ENCODE peak calls at places on chromosomes 12 and 14, in nine cellular contexts. P, O, B, C, J, N, M, Z and I are unnamed samples.

GRCh38 chr12:53289891-53290290 is 5.5 kb upstream of the PFDN5 start:
- DNase-seq in P (no peak), O (no peak), B (no peak), C (no peak), J (no peak), N (no peak), M (no peak), Z (peak), I (no peak)

GRCh38 chr14:55514819-55515470 is 65.1 kb upstream of the KTN1 start:
- DNase-seq in P (peak), O (no peak), B (no peak), C (no peak), J (peak), N (no peak), M (peak), Z (peak), I (no peak)

GRCh38 chr14:61395115-61395725 is 73.8 kb downstream of the PRKCH start:
- DNase-seq in P (no peak), O (no peak), B (no peak), C (peak), J (no peak), N (no peak), M (no peak), Z (no peak), I (no peak)

GRCh38 chr12:10362828-10363664 is 26.8 kb downstream of the KLRK1 start:
- DNase-seq in P (peak), O (no peak), B (no peak), C (no peak), J (no peak), N (no peak), M (peak), Z (no peak), I (no peak)

GRCh38 chr14:104119119-104119699 is 19.2 kb upstream of the KIF26A start:
- DNase-seq in P (no peak), O (no peak), B (no peak), C (no peak), J (no peak), N (no peak), M (no peak), Z (no peak), I (no peak)

GRCh38 chr12:27822076-27822712 is 42.2 kb upstream of the MANSC4 start:
- DNase-seq in P (no peak), O (peak), B (peak), C (peak), J (no peak), N (no peak), M (no peak), Z (peak), I (peak)

GRCh38 chr14:100470523-100470897 is 116.7 kb downstream of the BEGAIN start:
- DNase-seq in P (no peak), O (no peak), B (no peak), C (no peak), J (no peak), N (peak), M (no peak), Z (no peak), I (no peak)

GRCh38 chr12:3272958-3273357 is 195.8 kb downstream of the TSPAN9 start:
- DNase-seq in P (no peak), O (no peak), B (no peak), C (no peak), J (no peak), N (no peak), M (no peak), Z (no peak), I (no peak)

GRCh38 chr12:79300199-79300568 is 390.6 kb downstream of the PAWR start:
- DNase-seq in P (no peak), O (no peak), B (no peak), C (no peak), J (no peak), N (no peak), M (no peak), Z (no peak), I (no peak)

GRCh38 chr12:1552978-1553471 is 41.4 kb downstream of the FBXL14 start:
- DNase-seq in P (no peak), O (no peak), B (no peak), C (no peak), J (no peak), N (no peak), M (peak), Z (no peak), I (no peak)

GRCh38 chr14:23602181-23603095 is 23.8 kb upstream of the JPH4 start:
- DNase-seq in P (no peak), O (no peak), B (no peak), C (no peak), J (no peak), N (no peak), M (no peak), Z (peak), I (no peak)

GRCh38 chr14:102026934-102027333 is 59.9 kb downstream of the HSP90AA1 start:
- DNase-seq in P (no peak), O (no peak), B (no peak), C (no peak), J (no peak), N (no peak), M (no peak), Z (no peak), I (no peak)

GRCh38 chr12:7188557-7189397 is 709 bp upstream of the PEX5 start:
- DNase-seq in P (peak), O (peak), B (peak), C (peak), J (peak), N (peak), M (peak), Z (peak), I (peak)

GRCh38 chr12:49037111-49037946 is 18.8 kb upstream of the PRKAG1 start:
- DNase-seq in P (no peak), O (no peak), B (no peak), C (no peak), J (no peak), N (no peak), M (no peak), Z (no peak), I (no peak)

GRCh38 chr12:52873832-52874572 is 25.2 kb upstream of the KRT78 start:
- DNase-seq in P (no peak), O (no peak), B (peak), C (no peak), J (no peak), N (peak), M (peak), Z (peak), I (peak)

GRCh38 chr12:59027199-59027598 is 106.9 kb upstream of the LRIG3 start:
- DNase-seq in P (no peak), O (no peak), B (no peak), C (no peak), J (no peak), N (no peak), M (no peak), Z (no peak), I (no peak)

GRCh38 chr12:112309797-112310196 is 72.4 kb downstream of the HECTD4 start:
- DNase-seq in P (no peak), O (no peak), B (no peak), C (no peak), J (no peak), N (no peak), M (no peak), Z (no peak), I (no peak)

GRCh38 chr12:64687816-64688599 is 71.2 kb downstream of the GNS start:
- DNase-seq in P (no peak), O (no peak), B (no peak), C (no peak), J (no peak), N (no peak), M (no peak), Z (no peak), I (no peak)

GRCh38 chr12:110344657-110345056 is 58.9 kb downstream of the ANAPC7 start:
- DNase-seq in P (no peak), O (no peak), B (no peak), C (no peak), J (no peak), N (no peak), M (no peak), Z (no peak), I (no peak)

GRCh38 chr12:104763163-104763805 is 194.8 kb downstream of the SLC41A2 start:
- DNase-seq in P (no peak), O (no peak), B (no peak), C (no peak), J (no peak), N (no peak), M (no peak), Z (peak), I (no peak)

GRCh38 chr14:93950948-93951668 is 24.0 kb downstream of the FAM181A start:
- DNase-seq in P (no peak), O (no peak), B (no peak), C (no peak), J (no peak), N (no peak), M (no peak), Z (no peak), I (no peak)

GRCh38 chr12:124456652-124457152 is 110.7 kb downstream of the NCOR2 start:
- DNase-seq in P (no peak), O (no peak), B (peak), C (peak), J (no peak), N (no peak), M (no peak), Z (no peak), I (no peak)

GRCh38 chr12:53806689-53807088 is 54.9 kb upstream of the CISTR start:
- DNase-seq in P (no peak), O (no peak), B (no peak), C (no peak), J (peak), N (no peak), M (no peak), Z (peak), I (peak)

GRCh38 chr14:103097244-103097993 is 2.9 kb downstream of the EXOC3L4 start:
- DNase-seq in P (no peak), O (no peak), B (no peak), C (no peak), J (no peak), N (no peak), M (no peak), Z (no peak), I (no peak)

GRCh38 chr12:101407054-101407437 is 526 bp downstream of the ARL1 start:
- DNase-seq in P (no peak), O (no peak), B (peak), C (no peak), J (peak), N (no peak), M (peak), Z (no peak), I (no peak)

GRCh38 chr14:91095178-91095577 is 18.7 kb upstream of the DGLUCY start:
- DNase-seq in P (no peak), O (no peak), B (no peak), C (no peak), J (no peak), N (no peak), M (no peak), Z (no peak), I (no peak)

GRCh38 chr14:29548948-29549370 is 378.7 kb downstream of the PRKD1 start:
- DNase-seq in P (peak), O (no peak), B (no peak), C (no peak), J (peak), N (peak), M (peak), Z (peak), I (peak)

GRCh38 chr12:25730489-25731349 is 177.6 kb upstream of the LMNTD1 start:
- DNase-seq in P (peak), O (no peak), B (no peak), C (no peak), J (no peak), N (no peak), M (peak), Z (peak), I (no peak)

GRCh38 chr12:50074936-50075807 is 10.0 kb upstream of the SMARCD1 start:
- DNase-seq in P (peak), O (peak), B (peak), C (peak), J (peak), N (peak), M (peak), Z (peak), I (peak)

GRCh38 chr14:78157855-78158436 is 12.2 kb upstream of the NRXN3 start:
- DNase-seq in P (no peak), O (no peak), B (no peak), C (no peak), J (no peak), N (no peak), M (no peak), Z (peak), I (no peak)

GRCh38 chr14:30872602-30873001 is 1.8 kb upstream of the COCH start:
- DNase-seq in P (no peak), O (no peak), B (no peak), C (no peak), J (no peak), N (no peak), M (no peak), Z (no peak), I (no peak)

GRCh38 chr14:21100931-21101330 is at the start of gene TMEM253:
- DNase-seq in P (no peak), O (no peak), B (no peak), C (no peak), J (no peak), N (no peak), M (no peak), Z (no peak), I (no peak)

GRCh38 chr14:67487937-67488893 is at the start of gene TMEM229B:
- DNase-seq in P (peak), O (peak), B (peak), C (peak), J (no peak), N (no peak), M (no peak), Z (peak), I (no peak)

GRCh38 chr12:77118696-77119095 is 53.3 kb upstream of the E2F7 start:
- DNase-seq in P (no peak), O (no peak), B (no peak), C (no peak), J (no peak), N (no peak), M (no peak), Z (peak), I (no peak)

GRCh38 chr12:92234533-92234932 is 88.9 kb upstream of the BTG1 start:
- DNase-seq in P (no peak), O (no peak), B (no peak), C (no peak), J (no peak), N (no peak), M (no peak), Z (no peak), I (no peak)

GRCh38 chr14:44564908-44565307 is 57.8 kb upstream of the FSCB start:
- DNase-seq in P (no peak), O (no peak), B (no peak), C (no peak), J (no peak), N (no peak), M (no peak), Z (no peak), I (no peak)